ENCODE peak calls at places on chromosomes 16 and 17, in five cellular contexts. Q, H, D, G and Z are unnamed samples.

GRCh38 chr16:57533366-57533617 is 3.1 kb downstream of the CCDC102A start:
- DNase-seq in H (no peak), Q (no peak), G (no peak), D (no peak), Z (no peak)

GRCh38 chr17:39653662-39654331 is 11.4 kb upstream of the TCAP start:
- DNase-seq in G (peak), D (peak), H (peak), Q (peak), Z (peak)

GRCh38 chr17:49755681-49756283 is 8.1 kb downstream of the FAM117A start:
- DNase-seq in H (no peak), G (no peak), D (no peak), Q (no peak), Z (no peak)

GRCh38 chr17:41982026-41982989 is 15.7 kb downstream of the CNP start:
- DNase-seq in H (no peak), Q (peak), D (no peak), G (no peak), Z (no peak)

GRCh38 chr17:83192161-83192788 is 112.9 kb downstream of the METRNL start:
- DNase-seq in G (peak), D (no peak), H (peak), Q (peak), Z (no peak)

GRCh38 chr17:21452377-21453143 is 76.4 kb downstream of the KCNJ12 start:
- DNase-seq in Q (peak), D (peak), H (peak), G (peak), Z (no peak)

GRCh38 chr17:60496051-60496450 is 30.0 kb downstream of the APPBP2 start:
- DNase-seq in G (no peak), Q (no peak), D (no peak), H (no peak), Z (no peak)

GRCh38 chr16:11205754-11206459 is 50.1 kb downstream of the SOCS1 start:
- DNase-seq in Q (no peak), G (no peak), D (no peak), H (peak), Z (no peak)

GRCh38 chr17:81251943-81252301 is 12.8 kb downstream of the NDUFAF8 start:
- DNase-seq in G (no peak), H (no peak), Q (no peak), D (no peak), Z (no peak)

GRCh38 chr16:26787924-26788323 is 278.8 kb upstream of the C16orf82 start:
- DNase-seq in Q (no peak), H (no peak), G (no peak), D (no peak), Z (no peak)

GRCh38 chr17:1639549-1639948 is 6.0 kb downstream of the SCARF1 start:
- DNase-seq in G (no peak), D (peak), H (no peak), Q (no peak), Z (no peak)

GRCh38 chr16:12078405-12079245 is 102.1 kb downstream of the SNX29 start:
- DNase-seq in D (no peak), H (no peak), G (no peak), Q (no peak), Z (no peak)

GRCh38 chr16:57699481-57699880 is 4.9 kb downstream of the DRC7 start:
- DNase-seq in H (no peak), Q (no peak), G (no peak), D (no peak), Z (no peak)

GRCh38 chr17:44360144-44360533 is 3.5 kb downstream of the FAM171A2 start:
- DNase-seq in G (no peak), H (no peak), Q (no peak), D (no peak), Z (no peak)

GRCh38 chr17:61000911-61001310 is 323.3 kb downstream of the BCAS3 start:
- DNase-seq in Q (peak), D (no peak), G (no peak), H (no peak), Z (no peak)

GRCh38 chr17:69534235-69534621 is 119.7 kb downstream of the MAP2K6 start:
- DNase-seq in Q (no peak), H (no peak), G (no peak), D (no peak), Z (no peak)

GRCh38 chr16:75064403-75065148 is 52.0 kb downstream of the LDHD start:
- DNase-seq in Q (no peak), H (peak), D (no peak), G (no peak), Z (no peak)

GRCh38 chr16:6709736-6710135 is 622.9 kb upstream of the RBFOX1 start:
- DNase-seq in G (no peak), D (no peak), Q (no peak), H (no peak), Z (no peak)

GRCh38 chr17:65374966-65375365 is 186.5 kb downstream of the AXIN2 start:
- DNase-seq in G (no peak), H (peak), D (no peak), Q (no peak), Z (no peak)